ENCODE peak calls at places on chromosomes 12 and 14, in five cellular contexts. One of them, this sample, is unnamed.

GRCh38 chr12:62933220-62933870 is 1.6 kb downstream of the PPM1H start:
- DNase-seq in A549: peak
- DNase-seq in endothelial cell of umbilical vein: peak
- DNase-seq in IMR-90: no peak
- DNase-seq in gastrocnemius medialis: no peak
- DNase-seq in this sample: no peak

GRCh38 chr12:68163546-68164210 is 4.1 kb upstream of the IFNG start:
- DNase-seq in A549: no peak
- DNase-seq in endothelial cell of umbilical vein: no peak
- DNase-seq in IMR-90: no peak
- DNase-seq in gastrocnemius medialis: no peak
- DNase-seq in this sample: no peak

GRCh38 chr14:60178820-60179219 is 13.6 kb upstream of the DHRS7 start:
- DNase-seq in A549: no peak
- DNase-seq in endothelial cell of umbilical vein: no peak
- DNase-seq in IMR-90: no peak
- DNase-seq in gastrocnemius medialis: no peak
- DNase-seq in this sample: no peak

GRCh38 chr14:75972729-75973480 is 8.9 kb downstream of the TGFB3 start:
- DNase-seq in A549: no peak
- DNase-seq in endothelial cell of umbilical vein: no peak
- DNase-seq in IMR-90: no peak
- DNase-seq in gastrocnemius medialis: peak
- DNase-seq in this sample: no peak

GRCh38 chr14:98182385-98183055 is 1089.5 kb downstream of the BCL11B start:
- DNase-seq in A549: no peak
- DNase-seq in endothelial cell of umbilical vein: no peak
- DNase-seq in IMR-90: no peak
- DNase-seq in gastrocnemius medialis: no peak
- DNase-seq in this sample: no peak

GRCh38 chr12:4975574-4975973 is 65.9 kb downstream of the KCNA1 start:
- DNase-seq in A549: peak
- DNase-seq in endothelial cell of umbilical vein: no peak
- DNase-seq in IMR-90: no peak
- DNase-seq in gastrocnemius medialis: no peak
- DNase-seq in this sample: no peak

GRCh38 chr12:29726741-29727348 is 56.9 kb downstream of the TMTC1 start:
- DNase-seq in A549: no peak
- DNase-seq in endothelial cell of umbilical vein: no peak
- DNase-seq in IMR-90: no peak
- DNase-seq in gastrocnemius medialis: no peak
- DNase-seq in this sample: no peak

GRCh38 chr12:27555928-27556778 is 32.1 kb downstream of the PPFIBP1 start:
- DNase-seq in A549: no peak
- DNase-seq in endothelial cell of umbilical vein: peak
- DNase-seq in IMR-90: no peak
- DNase-seq in gastrocnemius medialis: no peak
- DNase-seq in this sample: no peak

GRCh38 chr14:95876769-95877490 is at the start of gene TUNAR:
- DNase-seq in A549: no peak
- DNase-seq in endothelial cell of umbilical vein: no peak
- DNase-seq in IMR-90: no peak
- DNase-seq in gastrocnemius medialis: no peak
- DNase-seq in this sample: no peak

GRCh38 chr14:31027847-31028246 is 1.7 kb upstream of the STRN3 start:
- DNase-seq in A549: no peak
- DNase-seq in endothelial cell of umbilical vein: no peak
- DNase-seq in IMR-90: no peak
- DNase-seq in gastrocnemius medialis: no peak
- DNase-seq in this sample: no peak

GRCh38 chr14:31025335-31026075 is at the start of gene AP4S1:
- DNase-seq in A549: peak
- DNase-seq in endothelial cell of umbilical vein: peak
- DNase-seq in IMR-90: no peak
- DNase-seq in gastrocnemius medialis: peak
- DNase-seq in this sample: no peak

GRCh38 chr14:31024577-31025334 is 693 bp upstream of the AP4S1 start:
- DNase-seq in A549: no peak
- DNase-seq in endothelial cell of umbilical vein: peak
- DNase-seq in IMR-90: peak
- DNase-seq in gastrocnemius medialis: no peak
- DNase-seq in this sample: no peak

GRCh38 chr14:31026076-31026394 is at the start of gene STRN3:
- DNase-seq in A549: no peak
- DNase-seq in endothelial cell of umbilical vein: no peak
- DNase-seq in IMR-90: no peak
- DNase-seq in gastrocnemius medialis: no peak
- DNase-seq in this sample: no peak

GRCh38 chr14:31026395-31027096 is 367 bp upstream of the STRN3 start:
- DNase-seq in A549: peak
- DNase-seq in endothelial cell of umbilical vein: peak
- DNase-seq in IMR-90: peak
- DNase-seq in gastrocnemius medialis: peak
- DNase-seq in this sample: peak
- TF ChIP-seq POLR2A in A549: no peak
- TF ChIP-seq POLR2A in endothelial cell of umbilical vein: peak
- TF ChIP-seq POLR2A in IMR-90: peak
- TF ChIP-seq POLR2A in gastrocnemius medialis: peak
- TF ChIP-seq POLR2A in this sample: peak

GRCh38 chr12:7092229-7092985 is at the start of gene C1R:
- DNase-seq in A549: peak
- DNase-seq in endothelial cell of umbilical vein: peak
- DNase-seq in IMR-90: peak
- DNase-seq in gastrocnemius medialis: peak
- DNase-seq in this sample: peak
- H3K27ac ChIP-seq in A549: peak
- H3K27ac ChIP-seq in endothelial cell of umbilical vein: no peak
- H3K27ac ChIP-seq in IMR-90: peak
- H3K27ac ChIP-seq in gastrocnemius medialis: peak
- H3K27ac ChIP-seq in this sample: peak

GRCh38 chr12:6229224-6229748 is 29.1 kb downstream of the CD9 start:
- DNase-seq in A549: no peak
- DNase-seq in endothelial cell of umbilical vein: no peak
- DNase-seq in IMR-90: no peak
- DNase-seq in gastrocnemius medialis: peak
- DNase-seq in this sample: peak

GRCh38 chr12:6230321-6231110 is 30.3 kb downstream of the CD9 start:
- DNase-seq in A549: no peak
- DNase-seq in endothelial cell of umbilical vein: no peak
- DNase-seq in IMR-90: no peak
- DNase-seq in gastrocnemius medialis: peak
- DNase-seq in this sample: peak

GRCh38 chr12:6228535-6229223 is 28.5 kb downstream of the CD9 start:
- DNase-seq in A549: no peak
- DNase-seq in endothelial cell of umbilical vein: peak
- DNase-seq in IMR-90: no peak
- DNase-seq in gastrocnemius medialis: peak
- DNase-seq in this sample: no peak

GRCh38 chr12:6231359-6232268 is 31.4 kb downstream of the CD9 start:
- DNase-seq in A549: no peak
- DNase-seq in endothelial cell of umbilical vein: no peak
- DNase-seq in IMR-90: no peak
- DNase-seq in gastrocnemius medialis: no peak
- DNase-seq in this sample: no peak

DNA sequence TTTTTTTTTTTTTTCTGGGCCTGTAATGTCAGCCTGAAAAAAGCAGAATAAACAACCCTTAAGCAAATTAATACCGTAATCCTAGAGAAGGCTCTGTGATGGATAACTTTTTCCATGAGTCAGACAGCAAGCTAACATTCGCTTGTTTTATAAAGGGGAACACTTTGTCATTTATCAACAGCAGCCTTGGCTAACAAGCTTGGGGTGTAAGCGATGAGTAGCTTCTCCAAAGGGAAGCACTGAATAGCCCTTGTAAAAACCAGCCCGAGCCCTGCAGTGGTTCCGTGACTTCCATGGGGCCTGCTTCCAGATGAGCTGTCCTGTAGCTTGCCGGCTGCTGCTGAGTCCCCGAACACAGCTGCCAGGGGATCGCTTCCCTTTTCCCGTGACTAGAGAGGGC is 29.6 kb downstream of the CD9 start:
- DNase-seq in A549: no peak
- DNase-seq in endothelial cell of umbilical vein: peak
- DNase-seq in IMR-90: peak
- DNase-seq in gastrocnemius medialis: peak
- DNase-seq in this sample: peak
- TF ChIP-seq POLR2A in A549: no peak
- TF ChIP-seq POLR2A in endothelial cell of umbilical vein: peak
- TF ChIP-seq POLR2A in IMR-90: peak
- TF ChIP-seq POLR2A in gastrocnemius medialis: no peak
- TF ChIP-seq POLR2A in this sample: no peak

DNA sequence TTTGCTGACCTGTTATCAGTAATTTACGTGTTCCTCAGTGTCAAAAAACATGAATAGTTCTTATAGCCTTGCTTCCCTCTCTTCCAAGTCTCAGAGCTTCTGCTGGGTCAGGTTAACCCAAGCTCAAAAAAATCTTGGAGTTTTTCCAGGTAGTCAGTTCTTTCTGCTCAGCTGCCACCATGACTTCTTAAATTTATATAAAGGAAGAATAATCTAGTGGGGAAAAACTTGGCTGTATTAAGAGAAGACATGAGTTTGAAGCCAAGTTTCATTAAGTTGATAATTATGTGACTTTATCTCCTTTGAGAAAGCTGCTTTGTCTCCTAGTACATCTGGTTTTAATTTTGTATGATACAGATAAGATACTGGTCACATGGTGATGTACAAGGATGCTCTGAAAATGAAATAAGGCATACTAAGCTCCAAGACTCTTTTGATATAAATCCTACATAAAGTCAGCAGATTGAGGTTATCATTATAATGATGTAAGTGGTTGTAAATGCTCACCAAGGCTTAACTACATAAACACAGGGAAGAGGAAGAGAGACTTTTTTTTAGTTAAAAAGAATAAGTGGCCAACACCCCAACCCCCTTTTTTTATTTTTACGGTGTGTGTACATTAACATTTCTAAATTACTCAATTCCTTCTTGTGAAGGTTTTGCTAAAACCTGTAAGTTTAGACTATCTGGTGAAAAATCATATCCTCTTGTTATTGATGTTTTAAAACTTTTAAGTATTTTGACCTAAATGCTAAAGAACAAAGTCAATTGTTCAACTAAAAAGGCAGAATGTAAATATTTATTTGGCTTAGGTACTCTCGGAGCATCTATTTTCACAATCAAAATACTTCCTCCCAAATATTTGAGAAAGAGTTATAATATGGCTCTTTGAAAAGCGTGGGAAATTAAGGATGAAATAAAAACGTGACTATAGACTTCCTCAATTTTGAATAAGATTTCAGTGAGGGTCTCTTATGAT is 84.1 kb upstream of the SLC38A2 start:
- DNase-seq in A549: no peak
- DNase-seq in endothelial cell of umbilical vein: no peak
- DNase-seq in IMR-90: peak
- DNase-seq in gastrocnemius medialis: no peak
- DNase-seq in this sample: no peak
- H3K27ac ChIP-seq in A549: peak
- H3K27ac ChIP-seq in endothelial cell of umbilical vein: no peak
- H3K27ac ChIP-seq in IMR-90: peak
- H3K27ac ChIP-seq in gastrocnemius medialis: peak
- H3K27ac ChIP-seq in this sample: no peak

This sample was measured in tibial nerve.